ENCODE peak calls at places on chromosome 19, in five cellular contexts. One of them, this sample, is unnamed.
A peak's percentile ranks its signal among the peaks of the same experiment; 100 is the strongest.

GRCh38 chr19:57642396-57643046 is 9.6 kb downstream of the ZNF211 start:
- DNase-seq in WTC11: no peak
- DNase-seq in A549: no peak
- DNase-seq in HCT116: no peak
- DNase-seq in GM12878: no peak
- DNase-seq in this sample: no peak

GRCh38 chr19:18610556-18611326 is 1.9 kb upstream of the TMEM59L start:
- DNase-seq in WTC11: peak; percentile 69
- DNase-seq in A549: no peak
- DNase-seq in HCT116: no peak
- DNase-seq in GM12878: no peak
- DNase-seq in this sample: no peak

GRCh38 chr19:33377586-33378475 is 4.3 kb downstream of the CEBPG start:
- DNase-seq in WTC11: no peak
- DNase-seq in A549: no peak
- DNase-seq in HCT116: no peak
- DNase-seq in GM12878: no peak
- DNase-seq in this sample: no peak

GRCh38 chr19:53903055-53903680 is 5.9 kb upstream of the CACNG7 start:
- DNase-seq in WTC11: peak; percentile 69
- DNase-seq in A549: peak; percentile 64
- DNase-seq in HCT116: no peak
- DNase-seq in GM12878: no peak
- DNase-seq in this sample: peak; percentile 44

GRCh38 chr19:21947775-21948174 is 63.0 kb downstream of the ZNF208 start:
- DNase-seq in WTC11: no peak
- DNase-seq in A549: peak; percentile 6
- DNase-seq in HCT116: peak; percentile 4
- DNase-seq in GM12878: no peak
- DNase-seq in this sample: peak; percentile 33

GRCh38 chr19:30999726-31000125 is 349.5 kb downstream of the TSHZ3 start:
- DNase-seq in WTC11: no peak
- DNase-seq in A549: no peak
- DNase-seq in HCT116: no peak
- DNase-seq in GM12878: no peak
- DNase-seq in this sample: no peak

GRCh38 chr19:39471756-39472536 is 8.7 kb upstream of the TIMM50 start:
- DNase-seq in WTC11: no peak
- DNase-seq in A549: no peak
- DNase-seq in HCT116: no peak
- DNase-seq in GM12878: no peak
- DNase-seq in this sample: peak; percentile 15

GRCh38 chr19:6925801-6926751 is 38.7 kb downstream of the ADGRE1 start:
- DNase-seq in WTC11: no peak
- DNase-seq in A549: peak; percentile 84
- DNase-seq in HCT116: no peak
- DNase-seq in GM12878: peak; percentile 68
- DNase-seq in this sample: peak; percentile 11

GRCh38 chr19:43465468-43466120 is at the start of gene LYPD3:
- DNase-seq in WTC11: peak; percentile 67
- DNase-seq in A549: no peak
- DNase-seq in HCT116: peak; percentile 71
- DNase-seq in GM12878: no peak
- DNase-seq in this sample: no peak

GRCh38 chr19:40756502-40757110 is 5.6 kb downstream of the SNRPA start:
- DNase-seq in WTC11: no peak
- DNase-seq in A549: no peak
- DNase-seq in HCT116: no peak
- DNase-seq in GM12878: no peak
- DNase-seq in this sample: no peak

GRCh38 chr19:45812297-45812696 is 2.8 kb downstream of the RSPH6A start:
- DNase-seq in WTC11: no peak
- DNase-seq in A549: no peak
- DNase-seq in HCT116: no peak
- DNase-seq in GM12878: no peak
- DNase-seq in this sample: peak; percentile 25

GRCh38 chr19:35780717-35781116 is 5.4 kb downstream of the ARHGAP33 start:
- DNase-seq in WTC11: no peak
- DNase-seq in A549: no peak
- DNase-seq in HCT116: no peak
- DNase-seq in GM12878: no peak
- DNase-seq in this sample: no peak

GRCh38 chr19:13033819-13034611 is 38.7 kb downstream of the NFIX start:
- DNase-seq in WTC11: peak; percentile 85
- DNase-seq in A549: peak; percentile 42
- DNase-seq in HCT116: peak; percentile 39
- DNase-seq in GM12878: no peak
- DNase-seq in this sample: peak; percentile 68

GRCh38 chr19:52638601-52639000 is 446 bp upstream of the ZNF83 start:
- DNase-seq in WTC11: peak; percentile 23
- DNase-seq in A549: no peak
- DNase-seq in HCT116: no peak
- DNase-seq in GM12878: no peak
- DNase-seq in this sample: no peak

GRCh38 chr19:7476941-7477494 is 11.8 kb downstream of the PEX11G start:
- DNase-seq in WTC11: no peak
- DNase-seq in A549: no peak
- DNase-seq in HCT116: no peak
- DNase-seq in GM12878: no peak
- DNase-seq in this sample: no peak

GRCh38 chr19:18297308-18297707 is 15.9 kb upstream of the JUND start:
- DNase-seq in WTC11: no peak
- DNase-seq in A549: no peak
- DNase-seq in HCT116: no peak
- DNase-seq in GM12878: no peak
- DNase-seq in this sample: no peak

GRCh38 chr19:41144403-41144802 is 30.2 kb downstream of the CYP2F1 start:
- DNase-seq in WTC11: peak; percentile 90
- DNase-seq in A549: peak; percentile 94
- DNase-seq in HCT116: peak; percentile 82
- DNase-seq in GM12878: peak; percentile 11
- DNase-seq in this sample: peak; percentile 76

GRCh38 chr19:10468133-10468532 is 35.0 kb downstream of the KEAP1 start:
- DNase-seq in WTC11: no peak
- DNase-seq in A549: no peak
- DNase-seq in HCT116: no peak
- DNase-seq in GM12878: no peak
- DNase-seq in this sample: no peak

GRCh38 chr19:10467104-10467706 is 36.0 kb downstream of the KEAP1 start:
- DNase-seq in WTC11: no peak
- DNase-seq in A549: no peak
- DNase-seq in HCT116: no peak
- DNase-seq in GM12878: no peak
- DNase-seq in this sample: peak; percentile 11

GRCh38 chr19:10462557-10462956 is 40.6 kb downstream of the KEAP1 start:
- DNase-seq in WTC11: no peak
- DNase-seq in A549: no peak
- DNase-seq in HCT116: no peak
- DNase-seq in GM12878: no peak
- DNase-seq in this sample: no peak

GRCh38 chr19:10461047-10461949 is 41.0 kb downstream of the PDE4A start:
- DNase-seq in WTC11: peak; percentile 99
- DNase-seq in A549: peak; percentile 81
- DNase-seq in HCT116: peak; percentile 57
- DNase-seq in GM12878: peak; percentile 60
- DNase-seq in this sample: peak; percentile 97

GRCh38 chr19:10464456-10464855 is 38.7 kb downstream of the KEAP1 start:
- DNase-seq in WTC11: no peak
- DNase-seq in A549: no peak
- DNase-seq in HCT116: no peak
- DNase-seq in GM12878: no peak
- DNase-seq in this sample: no peak
- TF ChIP-seq MAX in WTC11: no peak
- TF ChIP-seq MAX in A549: no peak
- TF ChIP-seq MAX in HCT116: no peak
- TF ChIP-seq MAX in GM12878: no peak
- TF ChIP-seq MAX in this sample: no peak

GRCh38 chr19:2542341-2543069 is 66.6 kb downstream of the GADD45B start:
- DNase-seq in WTC11: peak; percentile 38
- DNase-seq in A549: peak; percentile 57
- DNase-seq in HCT116: no peak
- DNase-seq in GM12878: no peak
- DNase-seq in this sample: peak; percentile 51

GRCh38 chr19:2543463-2544442 is 67.8 kb downstream of the GADD45B start:
- DNase-seq in WTC11: peak; percentile 91
- DNase-seq in A549: peak; percentile 93
- DNase-seq in HCT116: peak; percentile 91
- DNase-seq in GM12878: no peak
- DNase-seq in this sample: peak; percentile 92

GRCh38 chr19:2546128-2547032 is 70.5 kb downstream of the GADD45B start:
- DNase-seq in WTC11: peak; percentile 67
- DNase-seq in A549: no peak
- DNase-seq in HCT116: no peak
- DNase-seq in GM12878: no peak
- DNase-seq in this sample: peak; percentile 85

GRCh38 chr19:2547033-2547680 is 71.2 kb downstream of the GADD45B start:
- DNase-seq in WTC11: no peak
- DNase-seq in A549: no peak
- DNase-seq in HCT116: no peak
- DNase-seq in GM12878: no peak
- DNase-seq in this sample: no peak

DNA sequence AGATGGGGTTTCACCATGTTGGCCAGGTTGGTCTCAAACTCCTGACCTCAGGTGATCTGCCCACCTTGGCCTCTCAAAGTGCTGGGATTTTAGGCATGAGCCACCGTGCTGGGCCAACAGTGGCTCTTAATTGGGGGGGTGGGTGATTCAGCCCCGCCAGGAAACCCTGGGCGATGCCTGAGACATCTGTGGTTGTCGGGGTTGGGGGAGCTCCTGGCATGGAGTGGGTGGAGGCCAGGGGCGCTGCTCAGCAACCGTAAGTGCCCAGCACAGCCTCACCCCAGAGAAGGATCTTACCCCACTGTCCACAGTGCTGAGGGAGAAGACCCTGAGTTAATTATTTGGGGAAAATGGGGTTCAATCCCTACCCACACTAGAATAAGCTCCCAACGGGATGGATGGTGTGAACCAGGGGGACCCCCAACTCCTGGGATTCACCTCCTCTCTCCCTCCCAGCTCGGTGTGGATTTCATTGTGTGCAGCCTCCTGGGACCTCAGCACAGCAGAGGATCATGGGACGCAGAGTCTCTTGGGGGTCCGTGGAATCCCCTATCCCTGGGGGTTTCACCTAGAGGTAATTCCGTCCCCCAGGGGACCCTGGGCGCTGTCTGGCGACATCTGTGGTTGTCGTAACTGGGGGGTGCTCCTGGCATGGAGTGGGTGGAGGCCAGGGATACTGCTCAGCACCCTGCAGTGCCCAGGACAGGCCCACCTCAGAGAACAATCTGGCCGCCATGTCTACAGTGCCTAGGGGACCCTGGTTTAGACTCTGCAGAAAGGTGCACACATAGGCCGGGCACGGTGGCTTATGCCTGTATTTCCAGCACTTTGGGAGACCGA is 68.9 kb downstream of the GADD45B start:
- DNase-seq in WTC11: peak; percentile 8
- DNase-seq in A549: no peak
- DNase-seq in HCT116: no peak
- DNase-seq in GM12878: no peak
- DNase-seq in this sample: no peak
- TF ChIP-seq MAX in WTC11: no peak
- TF ChIP-seq MAX in A549: no peak
- TF ChIP-seq MAX in HCT116: no peak
- TF ChIP-seq MAX in GM12878: no peak
- TF ChIP-seq MAX in this sample: no peak

GRCh38 chr19:51185069-51185867 is 39.6 kb upstream of the CD33 start:
- DNase-seq in WTC11: no peak
- DNase-seq in A549: no peak
- DNase-seq in HCT116: no peak
- DNase-seq in GM12878: no peak
- DNase-seq in this sample: no peak

GRCh38 chr19:51179297-51179696 is 37.2 kb downstream of the SIGLEC7 start:
- DNase-seq in WTC11: no peak
- DNase-seq in A549: no peak
- DNase-seq in HCT116: no peak
- DNase-seq in GM12878: no peak
- DNase-seq in this sample: no peak

GRCh38 chr19:51183629-51184028 is 41.3 kb upstream of the CD33 start:
- DNase-seq in WTC11: no peak
- DNase-seq in A549: no peak
- DNase-seq in HCT116: no peak
- DNase-seq in GM12878: no peak
- DNase-seq in this sample: no peak

GRCh38 chr19:51181377-51181912 is 39.3 kb downstream of the SIGLEC7 start:
- DNase-seq in WTC11: no peak
- DNase-seq in A549: no peak
- DNase-seq in HCT116: no peak
- DNase-seq in GM12878: no peak
- DNase-seq in this sample: no peak

GRCh38 chr19:51181913-51182419 is 39.9 kb downstream of the SIGLEC7 start:
- DNase-seq in WTC11: peak; percentile 77
- DNase-seq in A549: no peak
- DNase-seq in HCT116: no peak
- DNase-seq in GM12878: no peak
- DNase-seq in this sample: peak; percentile 96
- TF ChIP-seq MAX in WTC11: peak; percentile 94
- TF ChIP-seq MAX in A549: no peak
- TF ChIP-seq MAX in HCT116: no peak
- TF ChIP-seq MAX in GM12878: no peak
- TF ChIP-seq MAX in this sample: peak; percentile 74

GRCh38 chr19:10604460-10604980 is 17.4 kb upstream of the AP1M2 start:
- DNase-seq in WTC11: no peak
- DNase-seq in A549: no peak
- DNase-seq in HCT116: no peak
- DNase-seq in GM12878: peak; percentile 52
- DNase-seq in this sample: peak; percentile 40

GRCh38 chr19:10602330-10603083 is 15.4 kb upstream of the AP1M2 start:
- DNase-seq in WTC11: peak; percentile 91
- DNase-seq in A549: peak; percentile 63
- DNase-seq in HCT116: peak; percentile 26
- DNase-seq in GM12878: no peak
- DNase-seq in this sample: peak; percentile 92

GRCh38 chr19:10601999-10602329 is 14.9 kb upstream of the AP1M2 start:
- DNase-seq in WTC11: no peak
- DNase-seq in A549: no peak
- DNase-seq in HCT116: no peak
- DNase-seq in GM12878: no peak
- DNase-seq in this sample: no peak

GRCh38 chr19:10603084-10603872 is 16.2 kb upstream of the AP1M2 start:
- DNase-seq in WTC11: peak; percentile 36
- DNase-seq in A549: no peak
- DNase-seq in HCT116: no peak
- DNase-seq in GM12878: peak; percentile 70
- DNase-seq in this sample: peak; percentile 89

DNA sequence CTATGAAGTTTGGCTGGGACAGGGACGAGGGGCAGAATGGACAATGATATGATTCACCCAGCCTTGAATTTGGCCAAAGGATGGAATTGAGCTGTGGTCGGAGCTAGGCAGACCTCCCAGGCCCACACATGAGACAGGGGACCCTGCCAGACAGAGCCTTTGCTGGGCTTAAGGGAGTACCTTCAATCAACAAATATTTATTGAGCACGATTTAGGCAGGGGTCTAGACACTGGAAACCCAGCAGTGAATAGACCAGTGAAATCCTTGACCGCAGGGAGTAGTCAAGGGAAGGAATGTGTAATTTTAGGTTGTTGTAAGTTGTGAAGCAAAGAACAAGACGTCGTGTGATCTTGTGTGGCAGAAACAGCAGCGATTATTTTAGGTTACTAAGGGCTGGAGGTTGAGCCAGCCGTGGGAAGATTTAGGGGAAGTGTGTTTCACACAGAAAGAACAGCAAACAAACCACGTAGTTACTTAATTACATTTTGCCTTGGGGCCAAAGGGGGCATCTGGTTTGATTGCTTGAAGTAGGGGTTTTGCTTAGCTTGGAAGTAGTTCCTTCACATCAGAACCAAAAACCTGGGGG is 16.9 kb upstream of the AP1M2 start:
- DNase-seq in WTC11: no peak
- DNase-seq in A549: no peak
- DNase-seq in HCT116: no peak
- DNase-seq in GM12878: peak; percentile 70
- DNase-seq in this sample: peak; percentile 90
- TF ChIP-seq MAX in WTC11: no peak
- TF ChIP-seq MAX in A549: no peak
- TF ChIP-seq MAX in HCT116: no peak
- TF ChIP-seq MAX in GM12878: no peak
- TF ChIP-seq MAX in this sample: no peak

This sample was measured in NB4.